ENCODE peak calls at places on chromosomes 4 and X, in ten cellular contexts. W, Z, N, G, A, Y, R, I, S and H are unnamed samples.
A peak's percentile ranks its signal among the peaks of the same experiment; 100 is the strongest.

GRCh38 chr4:3781193-3781886 is 15.2 kb downstream of the ADRA2C start:
- DNase-seq in W (no peak), G (no peak), I (no peak), N (no peak), S (no peak), Y (no peak), A (no peak), Z (no peak), R (peak; percentile 25), H (no peak)

GRCh38 chr4:48017108-48017527 is 546 bp downstream of the NIPAL1 start:
- DNase-seq in Y (no peak), S (peak; percentile 34), A (no peak), R (peak; percentile 25), N (peak; percentile 18), W (peak; percentile 9), I (peak; percentile 51), G (no peak), Z (peak; percentile 55), H (peak; percentile 7)

GRCh38 chrX:63958134-63958865 is 173.3 kb upstream of the ARHGEF9 start:
- DNase-seq in R (no peak), S (no peak), Y (no peak), W (no peak), A (no peak), Z (no peak), G (no peak), N (no peak), I (no peak), H (no peak)

GRCh38 chrX:149949743-149950436 is 11.6 kb upstream of the EOLA2 start:
- DNase-seq in S (no peak), Y (no peak), W (no peak), I (no peak), A (no peak), G (no peak), R (no peak), Z (no peak), N (no peak), H (no peak)

GRCh38 chr4:10461091-10461849 is 4.0 kb upstream of the ZNF518B start:
- DNase-seq in I (peak; percentile 56), N (peak; percentile 35), W (peak; percentile 10), R (peak; percentile 9), Z (peak; percentile 83), G (no peak), Y (peak; percentile 31), A (no peak), S (peak; percentile 68), H (no peak)

GRCh38 chr4:14445882-14446281 is 556.4 kb upstream of the CPEB2 start:
- DNase-seq in I (no peak), Z (no peak), A (no peak), N (no peak), S (no peak), G (no peak), Y (no peak), R (no peak), W (no peak), H (no peak)

GRCh38 chr4:71833175-71833900 is 49.5 kb upstream of the GC start:
- DNase-seq in G (no peak), W (no peak), N (no peak), S (peak; percentile 40), Z (no peak), I (no peak), A (no peak), Y (no peak), R (no peak), H (no peak)

GRCh38 chrX:115952417-115953092 is 218.0 kb upstream of the AGTR2 start:
- DNase-seq in N (no peak), S (no peak), I (no peak), R (no peak), G (no peak), Z (no peak), A (no peak), Y (no peak), W (no peak), H (no peak)

GRCh38 chrX:11111947-11112346 is 815 bp downstream of the HCCS start:
- DNase-seq in N (no peak), S (no peak), Z (no peak), Y (no peak), G (no peak), R (no peak), A (no peak), I (no peak), W (no peak), H (no peak)

GRCh38 chrX:111505783-111506182 is 5.7 kb upstream of the SERTM2 start:
- DNase-seq in I (no peak), G (no peak), Z (no peak), S (no peak), W (no peak), R (no peak), A (no peak), Y (no peak), N (no peak), H (no peak)

GRCh38 chr4:10326075-10326474 is 131.2 kb downstream of the ZNF518B start:
- DNase-seq in S (no peak), W (no peak), Z (no peak), Y (no peak), N (no peak), A (no peak), G (no peak), R (no peak), I (no peak), H (no peak)

GRCh38 chr4:184408021-184408710 is 66.2 kb downstream of the IRF2 start:
- DNase-seq in W (no peak), G (no peak), I (no peak), N (no peak), Y (no peak), A (no peak), Z (no peak), S (no peak), R (no peak), H (peak; percentile 17)

GRCh38 chr4:165580379-165580905 is 201.6 kb downstream of the CPE start:
- DNase-seq in A (no peak), G (no peak), N (peak; percentile 12), R (no peak), Y (no peak), Z (no peak), S (no peak), I (peak; percentile 68), W (no peak), H (peak; percentile 18)

GRCh38 chr4:38003628-38004027 is 43.4 kb downstream of the PTTG2 start:
- DNase-seq in A (no peak), N (no peak), Z (no peak), S (no peak), W (no peak), Y (no peak), R (no peak), G (no peak), I (no peak), H (no peak)

GRCh38 chrX:22963186-22963585 is 36.6 kb upstream of the DDX53 start:
- DNase-seq in N (no peak), S (no peak), Z (no peak), I (no peak), A (no peak), G (no peak), R (no peak), Y (no peak), W (no peak), H (no peak)

GRCh38 chrX:107678957-107679740 is 50.8 kb downstream of the PRPS1 start:
- DNase-seq in Y (no peak), I (peak; percentile 87), N (peak; percentile 79), R (no peak), S (peak; percentile 86), W (peak; percentile 93), G (peak; percentile 93), A (no peak), Z (peak; percentile 70), H (peak; percentile 23)
- TF ChIP-seq POLR2A in Y (no peak), I (no peak), N (no peak), R (no peak), S (no peak), W (no peak), G (no peak), A (peak; percentile 28), Z (no peak), H (no peak)

DNA sequence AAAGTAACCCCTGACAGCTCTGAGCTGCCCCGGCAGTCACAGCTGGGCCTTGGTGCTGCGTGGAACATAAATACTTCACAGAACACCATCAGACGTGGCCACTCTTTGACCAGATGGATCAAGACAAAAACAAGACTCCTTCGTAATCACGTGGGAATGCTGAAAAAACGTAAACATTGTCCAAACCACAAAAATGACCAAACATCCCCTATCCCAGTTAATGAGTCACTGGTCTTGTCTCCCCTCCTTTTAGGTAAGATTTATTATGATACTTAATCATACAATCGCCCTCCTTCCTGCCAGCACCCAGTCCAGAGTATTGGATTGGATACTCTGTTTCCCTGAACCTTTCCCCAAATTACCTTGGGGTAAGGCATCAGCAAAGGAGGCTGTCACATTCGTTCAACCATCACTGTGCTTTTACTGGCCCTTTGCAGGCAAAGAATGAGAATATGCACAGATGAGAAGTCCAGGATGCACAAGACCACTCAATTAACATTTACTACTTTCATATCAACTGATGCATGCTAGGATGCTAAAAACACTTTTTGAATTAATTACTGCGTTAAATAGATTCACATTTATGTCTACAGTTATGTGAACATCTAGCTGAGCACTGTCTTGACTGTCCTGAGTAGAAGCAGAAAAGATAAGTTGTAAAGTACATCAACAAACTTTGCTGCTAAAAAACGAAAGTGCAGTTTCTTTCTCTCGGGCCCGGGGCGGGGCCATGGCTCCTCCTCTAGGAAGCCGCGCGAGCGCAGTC is 502 bp upstream of the TCEANC start:
- DNase-seq in I (no peak), A (no peak), W (no peak), N (no peak), R (peak; percentile 14), Y (no peak), S (no peak), G (no peak), Z (no peak), H (no peak)
- TF ChIP-seq POLR2A in I (no peak), A (no peak), W (no peak), N (no peak), R (no peak), Y (no peak), S (no peak), G (no peak), Z (no peak), H (no peak)

GRCh38 chrX:49100704-49101628 is 21.3 kb upstream of the WDR45 start:
- DNase-seq in W (peak; percentile 79), S (peak; percentile 90), I (peak; percentile 97), Z (peak; percentile 92), Y (peak; percentile 84), A (no peak), N (peak; percentile 90), G (peak; percentile 95), R (peak; percentile 98), H (peak; percentile 57)
- TF ChIP-seq POLR2A in W (no peak), S (peak; percentile 49), I (peak; percentile 81), Z (no peak), Y (peak; percentile 85), A (no peak), N (peak; percentile 62), G (no peak), R (peak; percentile 84), H (peak; percentile 68)

DNA sequence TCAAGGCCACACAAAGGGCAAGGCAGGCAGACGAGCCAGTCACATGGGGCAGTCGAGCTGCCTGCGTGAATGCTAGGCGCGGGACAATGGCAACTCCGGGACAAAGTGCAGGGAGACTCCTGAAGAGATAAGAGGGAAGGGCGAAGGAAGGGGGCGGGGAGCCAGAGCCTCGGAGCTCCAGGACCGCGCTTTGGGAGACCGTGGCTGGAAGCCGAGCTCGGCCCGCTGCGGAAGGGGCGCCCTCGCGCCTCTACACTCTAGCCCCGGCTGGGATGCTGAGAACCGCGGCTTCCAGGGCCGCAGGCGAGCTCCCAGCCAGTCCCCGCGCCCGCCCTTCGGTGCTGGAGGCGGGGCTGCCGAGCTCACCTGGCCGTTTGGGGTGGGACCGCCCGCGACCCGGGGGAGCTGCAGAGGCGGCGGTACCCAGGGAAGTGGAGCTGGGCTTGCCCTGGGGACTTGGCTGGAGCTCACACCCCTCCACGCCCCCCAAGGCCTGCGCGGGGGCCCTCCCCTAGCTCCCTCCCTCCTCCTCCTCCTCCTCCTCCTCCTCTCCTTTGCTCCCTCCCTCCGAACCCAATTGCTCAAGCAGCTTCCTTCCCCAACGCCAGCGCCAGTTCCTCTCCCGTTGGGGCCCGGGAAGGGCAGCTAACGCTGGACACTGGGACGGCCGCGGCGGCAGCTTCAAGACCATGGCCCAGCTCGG is at the start of gene SOWAHD:
- DNase-seq in G (no peak), N (peak; percentile 30), A (no peak), S (peak; percentile 62), R (no peak), W (no peak), Y (no peak), Z (peak; percentile 77), I (no peak), H (peak; percentile 35)
- TF ChIP-seq POLR2A in G (no peak), N (no peak), A (no peak), S (no peak), R (no peak), W (no peak), Y (no peak), Z (no peak), I (no peak), H (no peak)